ENCODE peak calls at places on chromosomes 11 and 22, in four cellular contexts. J, L, T and S are unnamed samples.

GRCh38 chr11:12020546-12020945 is 12.1 kb upstream of the DKK3 start:
- DNase-seq in J (no peak), L (no peak), T (no peak), S (no peak)

GRCh38 chr11:114522818-114523217 is 36.9 kb downstream of the NXPE1 start:
- DNase-seq in J (no peak), L (no peak), T (no peak), S (no peak)

GRCh38 chr11:102453286-102453797 is 777 bp upstream of the TMEM123 start:
- DNase-seq in J (no peak), L (no peak), T (peak), S (no peak)

GRCh38 chr11:35618497-35619029 is 303 bp downstream of the FJX1 start:
- DNase-seq in J (no peak), L (no peak), T (peak), S (no peak)

GRCh38 chr11:12845739-12846358 is 163.3 kb upstream of the RASSF10 start:
- DNase-seq in J (peak), L (no peak), T (peak), S (no peak)

GRCh38 chr22:22171357-22172218 is 73.0 kb upstream of the VPREB1 start:
- DNase-seq in J (no peak), L (no peak), T (peak), S (peak)

GRCh38 chr11:114315749-114316368 is 19.7 kb downstream of the NNMT start:
- DNase-seq in J (peak), L (no peak), T (no peak), S (no peak)

GRCh38 chr11:121904148-121904547 is 211.9 kb downstream of the BLID start:
- DNase-seq in J (no peak), L (no peak), T (no peak), S (no peak)

GRCh38 chr11:70717961-70718595 is 319.7 kb downstream of the CTTN start:
- DNase-seq in J (no peak), L (no peak), T (no peak), S (no peak)

GRCh38 chr11:21485011-21485410 is 707.9 kb upstream of the ANO5 start:
- DNase-seq in J (no peak), L (no peak), T (no peak), S (no peak)

GRCh38 chr11:95835768-95836488 is 45.6 kb downstream of the CEP57 start:
- DNase-seq in J (peak), L (peak), T (peak), S (peak)

GRCh38 chr11:8617063-8617462 is 23.0 kb upstream of the STK33 start:
- DNase-seq in J (no peak), L (no peak), T (no peak), S (no peak)

GRCh38 chr11:61168858-61169257 is 7.6 kb upstream of the VPS37C start:
- DNase-seq in J (no peak), L (no peak), T (no peak), S (no peak)

GRCh38 chr11:114818382-114818781 is 140.1 kb downstream of the NXPE2 start:
- DNase-seq in J (no peak), L (no peak), T (no peak), S (no peak)

GRCh38 chr11:64998690-64999431 is 2.1 kb upstream of the BATF2 start:
- DNase-seq in J (peak), L (no peak), T (no peak), S (no peak)

GRCh38 chr11:9120659-9121350 is 29.4 kb upstream of the SCUBE2 start:
- DNase-seq in J (no peak), L (no peak), T (peak), S (peak)

GRCh38 chr11:27210509-27210908 is 152.5 kb downstream of the CCDC34 start:
- DNase-seq in J (no peak), L (no peak), T (no peak), S (no peak)

GRCh38 chr22:48554893-48555552 is 1272.7 kb downstream of the BRD1 start:
- DNase-seq in J (no peak), L (no peak), T (no peak), S (no peak)

GRCh38 chr22:50531546-50532352 is 1.9 kb upstream of the TYMP start:
- DNase-seq in J (no peak), L (no peak), T (no peak), S (no peak)

GRCh38 chr11:75242722-75243600 is 2.4 kb downstream of the TPBGL start:
- DNase-seq in J (no peak), L (no peak), T (no peak), S (no peak)
- H3K4me2 ChIP-seq in J (no peak), L (no peak), T (peak), S (no peak)

GRCh38 chr22:36912694-36913430 is 566 bp upstream of the CSF2RB start:
- DNase-seq in J (no peak), L (no peak), T (no peak), S (no peak)

GRCh38 chr22:36910461-36910860 is 3.0 kb upstream of the CSF2RB start:
- DNase-seq in J (no peak), L (no peak), T (no peak), S (no peak)

GRCh38 chr22:36914383-36914752 is 940 bp downstream of the CSF2RB start:
- DNase-seq in J (no peak), L (no peak), T (no peak), S (no peak)

GRCh38 chr22:36913431-36914382 is at the start of gene CSF2RB:
- DNase-seq in J (no peak), L (no peak), T (no peak), S (no peak)

GRCh38 chr22:36911887-36912661 is 1.4 kb upstream of the CSF2RB start:
- DNase-seq in J (no peak), L (no peak), T (no peak), S (no peak)
- TF ChIP-seq SRF in J (no peak), L (no peak), T (no peak), S (no peak)

DNA sequence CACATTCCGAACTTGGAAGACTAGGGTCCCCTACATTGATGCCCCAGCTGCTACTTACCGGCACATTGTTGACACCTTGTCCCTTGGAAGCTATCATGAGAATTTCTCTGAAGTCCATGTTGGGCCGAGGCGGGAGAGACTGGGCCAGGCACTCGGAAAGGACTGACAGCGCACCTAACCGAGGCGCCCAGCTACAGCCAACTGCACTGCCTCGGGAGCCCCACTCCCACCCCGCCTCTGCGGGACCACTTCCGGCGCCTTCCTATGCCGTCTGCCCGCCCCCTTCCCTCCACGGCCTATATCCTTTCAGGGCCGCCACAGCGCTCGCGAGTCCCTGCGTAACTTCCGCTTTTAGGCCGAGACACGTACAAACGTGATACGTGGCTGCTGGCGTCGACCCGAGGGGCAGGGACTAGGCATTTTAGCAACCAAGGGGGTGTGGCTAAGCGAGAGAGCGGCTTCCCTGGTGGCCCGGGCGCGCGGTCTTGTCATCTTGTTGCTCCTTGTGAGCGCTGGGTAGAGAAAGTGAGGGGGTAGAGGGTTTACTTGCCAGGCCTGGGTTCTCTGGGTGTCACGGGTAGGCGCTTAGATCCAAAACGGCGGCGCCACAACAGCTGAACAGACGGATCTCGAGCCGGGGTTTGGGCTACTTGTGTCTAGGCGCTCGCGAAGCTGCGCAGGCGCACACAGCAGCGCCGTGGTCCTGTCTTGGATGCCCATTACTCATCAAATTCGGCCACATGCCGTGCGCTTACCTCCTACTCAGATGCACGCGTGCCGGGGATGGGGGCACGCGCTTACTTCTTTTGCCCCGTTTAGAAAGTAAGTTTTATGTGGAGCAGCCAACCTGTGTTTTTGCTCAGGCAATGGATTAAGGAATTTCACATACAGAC is at the start of gene SPTY2D1:
- DNase-seq in J (peak), L (peak), T (peak), S (peak)
- TF ChIP-seq REST in J (no peak), L (no peak), T (no peak), S (no peak)

GRCh38 chr11:119724956-119725355 is 4.0 kb downstream of the NECTIN1 start:
- DNase-seq in J (no peak), L (no peak), T (no peak), S (no peak)
- H3K4me2 ChIP-seq in J (no peak), L (peak), T (no peak), S (no peak)